ENCODE peak calls at places on chromosome 4, in four cellular contexts. P is cardiac muscle cell, I is GM23248, M is hepatocyte. V is an unnamed sample. For H3K9me3, the result is how much of the 10 kb centered on the place peaks cover.

GRCh38 chr4:3827616-3828492 is 61.7 kb downstream of the ADRA2C start:
- DNase-seq in P (peak), I (peak), M (peak), V (peak)

GRCh38 chr4:112552668-112553067 is 36.7 kb upstream of the NEUROG2 start:
- DNase-seq in I (peak), P (peak), M (no peak), V (no peak)

GRCh38 chr4:149727663-149728062 is 88.0 kb downstream of the IQCM start:
- DNase-seq in I (no peak), P (no peak), M (no peak), V (no peak)

GRCh38 chr4:141995051-141995450 is 358.7 kb downstream of the IL15 start:
- DNase-seq in M (no peak), I (no peak), P (no peak), V (no peak)

GRCh38 chr4:39855909-39856512 is 121.7 kb downstream of the PDS5A start:
- DNase-seq in I (peak), M (no peak), P (peak), V (no peak)

GRCh38 chr4:11632488-11632887 is 203.8 kb upstream of the HS3ST1 start:
- DNase-seq in M (no peak), I (no peak), P (no peak), V (no peak)

GRCh38 chr4:88953400-88953799 is 103.6 kb downstream of the FAM13A start:
- DNase-seq in M (no peak), I (no peak), P (peak), V (no peak)

GRCh38 chr4:57850141-57850540 is 740.0 kb upstream of the IGFBP7 start:
- DNase-seq in I (no peak), M (no peak), P (peak), V (no peak)

GRCh38 chr4:152408514-152409327 is 127.2 kb downstream of the FBXW7 start:
- DNase-seq in M (peak), I (peak), P (peak), V (no peak)

DNA sequence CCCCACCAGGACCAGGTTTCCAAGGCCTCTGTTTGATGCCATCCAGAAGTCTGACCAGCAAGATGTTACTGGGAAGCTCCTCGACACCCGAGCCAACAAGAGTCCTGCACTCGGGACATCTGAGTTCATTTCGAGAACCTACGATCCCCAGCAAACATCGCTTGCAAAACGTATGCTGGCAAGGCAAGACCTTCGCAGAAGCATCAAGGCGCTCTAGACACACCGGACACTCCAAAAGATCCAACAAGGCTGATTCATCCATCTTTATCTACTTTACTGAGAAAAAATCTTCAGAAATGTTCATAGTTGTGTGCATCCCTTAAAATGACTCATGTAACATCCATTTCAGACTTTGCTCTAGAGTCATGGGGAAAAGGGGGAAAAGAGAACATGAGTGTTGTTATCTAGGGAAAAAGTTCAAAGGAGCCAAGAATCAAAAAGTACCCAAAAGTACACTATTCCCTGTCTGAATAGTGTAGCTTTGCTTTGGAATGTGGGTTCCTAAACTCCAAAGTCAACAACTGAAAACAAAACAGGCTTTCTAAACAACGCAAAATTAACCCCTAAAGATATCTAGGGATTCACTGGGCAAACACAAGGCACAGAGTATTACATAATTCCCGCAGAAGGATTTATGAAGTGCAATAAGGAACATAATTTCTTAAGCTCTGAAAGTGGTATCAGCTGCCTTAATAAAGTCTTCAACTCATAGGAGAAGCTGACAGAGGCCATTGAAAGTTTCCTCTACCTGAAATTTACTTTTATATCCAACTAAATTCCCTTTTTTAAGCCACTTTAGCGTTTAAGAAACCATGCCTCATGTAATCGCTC is 1.6 kb downstream of the SH3RF1 start:
- DNase-seq in P (peak), M (peak), I (peak), V (no peak)
- H3K4me3 ChIP-seq in P (peak), M (peak), I (peak), V (peak)

DNA sequence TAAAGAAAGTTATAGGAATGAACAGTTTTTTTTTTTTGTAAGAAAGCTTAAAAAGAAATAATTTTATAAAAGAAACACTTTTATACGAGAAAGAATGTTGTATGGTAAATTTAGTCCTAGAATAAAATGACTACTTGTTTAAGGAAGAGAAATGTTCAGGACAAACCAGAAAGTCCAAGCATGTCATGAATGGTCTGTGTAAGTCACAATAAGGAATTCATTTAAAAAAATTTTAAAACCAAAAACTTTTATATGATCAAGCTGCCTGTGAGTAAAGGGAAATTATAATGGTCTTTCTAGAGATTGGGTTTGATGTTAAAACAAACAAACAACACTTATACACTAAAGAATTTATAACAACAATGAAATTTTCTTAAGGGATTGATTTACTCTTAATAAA is 858.9 kb upstream of the PCDH7 start:
- DNase-seq in M (no peak), I (no peak), P (no peak), V (no peak)
- H3K9me3 ChIP-seq in M (under half), I (under half), P (under half), V (under half)

GRCh38 chr4:52107336-52107735 is 56.2 kb downstream of the SPATA18 start:
- DNase-seq in I (peak), P (peak), M (no peak), V (no peak)
- H3K4me3 ChIP-seq in I (no peak), P (no peak), M (no peak), V (no peak)

GRCh38 chr4:763191-763810 is 57.7 kb downstream of the PCGF3 start:
- DNase-seq in I (no peak), P (no peak), M (no peak), V (no peak)

GRCh38 chr4:760616-761015 is 55.0 kb downstream of the PCGF3 start:
- DNase-seq in M (no peak), P (no peak), I (no peak), V (no peak)

GRCh38 chr4:762211-763190 is 56.9 kb downstream of the PCGF3 start:
- DNase-seq in M (peak), P (peak), I (peak), V (no peak)

GRCh38 chr4:761086-761485 is 55.5 kb downstream of the PCGF3 start:
- DNase-seq in M (no peak), P (no peak), I (no peak), V (no peak)

GRCh38 chr4:761739-762138 is 56.1 kb downstream of the PCGF3 start:
- DNase-seq in P (no peak), M (no peak), I (no peak), V (no peak)
- H3K9me3 ChIP-seq in P (under half), M (under half), I (under half), V (under half)

DNA sequence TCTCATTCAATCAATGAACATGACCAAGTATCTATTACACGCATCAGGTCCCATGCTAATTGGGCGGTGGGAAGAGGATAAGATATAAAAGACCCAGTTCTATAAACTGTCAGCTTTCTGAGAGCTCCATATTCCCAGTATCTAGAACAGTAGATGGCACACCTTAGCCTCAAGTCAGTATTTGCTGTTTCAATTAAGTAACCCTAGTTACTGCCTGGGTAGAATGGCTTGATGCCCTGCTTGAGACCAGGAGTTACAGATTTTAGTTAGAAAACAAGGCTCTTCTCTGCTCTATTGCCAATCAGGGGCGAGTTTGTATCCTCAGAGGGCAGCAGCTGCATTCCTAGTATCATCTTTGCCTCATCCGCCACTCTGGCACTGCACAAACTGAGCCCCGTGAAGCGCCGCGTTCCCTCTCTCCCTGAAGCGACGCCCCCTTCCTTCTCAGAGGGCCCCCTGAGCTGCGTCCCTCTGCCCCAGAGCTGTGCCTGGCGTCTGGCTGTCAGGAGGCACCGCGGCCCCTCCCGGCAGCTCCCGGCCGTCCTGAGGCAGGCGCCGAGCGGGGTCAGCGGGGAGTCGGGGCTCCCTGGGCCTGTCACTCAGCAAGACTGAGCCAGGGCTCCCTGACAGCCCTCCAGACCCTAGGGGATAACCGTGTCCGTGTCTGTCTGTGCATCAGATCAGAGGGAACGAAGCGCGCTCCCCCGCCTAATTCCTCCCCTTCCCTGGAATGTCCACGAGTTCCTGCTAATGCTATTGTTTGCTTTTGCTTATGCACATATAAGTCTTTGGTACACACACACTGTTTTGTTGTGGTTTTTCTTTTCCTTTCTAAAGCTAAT is 212.4 kb upstream of the TTC29 start:
- DNase-seq in I (peak), M (peak), P (peak), V (peak)
- H3K4me3 ChIP-seq in I (peak), M (peak), P (peak), V (peak)

GRCh38 chr4:14259926-14260325 is 632.4 kb upstream of the BOD1L1 start:
- DNase-seq in P (no peak), I (peak), M (no peak), V (no peak)

GRCh38 chr4:14254252-14254651 is 626.7 kb upstream of the BOD1L1 start:
- DNase-seq in M (peak), P (peak), I (peak), V (peak)

GRCh38 chr4:14254806-14255445 is 627.4 kb upstream of the BOD1L1 start:
- DNase-seq in P (no peak), I (no peak), M (no peak), V (no peak)

GRCh38 chr4:14260591-14260990 is 633.1 kb upstream of the BOD1L1 start:
- DNase-seq in P (no peak), M (no peak), I (no peak), V (no peak)

GRCh38 chr4:14257903-14258302 is 630.4 kb upstream of the BOD1L1 start:
- DNase-seq in I (no peak), P (no peak), M (no peak), V (no peak)
- H3K9me3 ChIP-seq in I (under half), P (under half), M (under half), V (under half)

DNA sequence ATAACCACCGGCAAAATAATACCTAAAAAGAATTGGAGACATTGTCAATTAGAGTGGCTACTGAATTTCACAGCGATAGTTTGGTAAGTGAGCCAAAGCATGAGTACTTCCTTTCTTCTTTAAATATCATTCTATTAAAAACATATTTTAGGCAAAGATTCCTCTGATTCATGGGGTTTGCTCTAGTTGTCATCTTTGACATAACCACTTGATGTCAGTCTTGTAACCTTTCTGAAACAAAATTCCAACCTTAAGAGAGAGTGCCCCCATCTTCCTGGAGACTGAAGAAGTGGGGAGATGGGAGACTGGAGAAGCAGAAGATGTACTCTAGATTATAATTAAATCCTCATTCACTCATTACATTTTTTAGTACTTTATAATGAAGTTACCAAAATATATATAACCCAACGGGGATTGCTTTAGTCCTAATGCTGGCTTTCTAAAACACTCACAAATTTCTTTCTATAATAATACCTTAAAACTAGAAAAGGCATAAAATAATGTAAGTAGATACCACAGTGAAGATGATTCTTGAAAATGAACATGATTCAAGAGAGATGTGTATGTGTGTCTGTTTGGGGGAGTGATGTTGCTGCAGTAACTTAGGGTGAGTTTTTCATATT is 96.4 kb downstream of the EMCN start:
- DNase-seq in I (peak), M (peak), P (peak), V (no peak)
- H3K4me3 ChIP-seq in I (peak), M (no peak), P (no peak), V (no peak)

GRCh38 chr4:157741642-157742041 is 431.2 kb downstream of the GASK1B start:
- DNase-seq in P (peak), I (no peak), M (no peak), V (no peak)
- H3K9me3 ChIP-seq in P (under half), I (under half), M (under half), V (under half)